ENCODE peak calls at places on chromosome 1, in eight cellular contexts. L is stimulated activated CD8-positive, alpha-beta memory T cell treated with anti-CD3 and anti-CD28 coated beads, Interleukin-15, amount 100 ng/mL, for 24 hours; R is NCI-H146; J is skeletal muscle cell; I is AG09309; F is activated CD8-positive, alpha-beta memory T cell treated with anti-CD3 and anti-CD28 coated beads, Interleukin-2, amount 50 U/mL, for 4 hours; X is ELR; B is NCI-H2107. U is an unnamed sample.

GRCh38 chr1:205430631-205431305 is 8.9 kb upstream of the LEMD1 start:
- DNase-seq in L (peak), R (peak), J (no peak), I (no peak), F (peak), X (peak), B (no peak), U (no peak)

GRCh38 chr1:226424228-226425003 is 16.5 kb upstream of the PARP1 start:
- DNase-seq in L (no peak), R (peak), J (no peak), I (no peak), F (no peak), X (peak), B (peak), U (peak)

GRCh38 chr1:6093611-6094010 is 47.9 kb downstream of the KCNAB2 start:
- DNase-seq in L (no peak), R (no peak), J (no peak), I (no peak), F (no peak), X (no peak), B (no peak), U (no peak)

GRCh38 chr1:70919924-70920323 is 127.7 kb downstream of the PTGER3 start:
- DNase-seq in L (no peak), R (no peak), J (no peak), I (no peak), F (no peak), X (no peak), B (no peak), U (no peak)

GRCh38 chr1:178407662-178408061 is 89.1 kb downstream of the CLEC20A start:
- DNase-seq in L (no peak), R (no peak), J (no peak), I (no peak), F (no peak), X (no peak), B (no peak), U (peak)

GRCh38 chr1:223331929-223332328 is 32.0 kb downstream of the SUSD4 start:
- DNase-seq in L (no peak), R (no peak), J (no peak), I (no peak), F (no peak), X (peak), B (no peak), U (peak)

GRCh38 chr1:200917291-200917817 is 22.7 kb downstream of the INAVA start:
- DNase-seq in L (no peak), R (no peak), J (no peak), I (no peak), F (no peak), X (no peak), B (no peak), U (peak)

GRCh38 chr1:42456010-42456753 is at the start of the genes PPCS and ZMYND12:
- DNase-seq in L (peak), R (peak), J (peak), I (peak), F (peak), X (peak), B (peak), U (peak)

GRCh38 chr1:202987922-202988583 is 19.1 kb upstream of the TMEM183A start:
- DNase-seq in L (no peak), R (no peak), J (no peak), I (no peak), F (no peak), X (no peak), B (no peak), U (no peak)

GRCh38 chr1:57422271-57423134 is 1.4 kb downstream of the DAB1 start:
- DNase-seq in L (no peak), R (no peak), J (no peak), I (no peak), F (no peak), X (no peak), B (no peak), U (peak)

GRCh38 chr1:163535807-163536206 is 214.1 kb downstream of the NUF2 start:
- DNase-seq in L (no peak), R (peak), J (no peak), I (peak), F (no peak), X (peak), B (no peak), U (peak)

GRCh38 chr1:202586018-202586821 is 124.0 kb downstream of the SYT2 start:
- DNase-seq in L (no peak), R (peak), J (peak), I (no peak), F (no peak), X (peak), B (peak), U (no peak)

GRCh38 chr1:19074902-19075721 is 118.6 kb upstream of the IFFO2 start:
- DNase-seq in L (no peak), R (no peak), J (no peak), I (no peak), F (peak), X (no peak), B (no peak), U (no peak)

GRCh38 chr1:215083408-215083961 is 948 bp downstream of the KCNK2 start:
- DNase-seq in L (no peak), R (peak), J (no peak), I (no peak), F (no peak), X (peak), B (no peak), U (peak)

GRCh38 chr1:211833174-211833820 is 2.7 kb upstream of the LPGAT1 start:
- DNase-seq in L (no peak), R (no peak), J (no peak), I (no peak), F (no peak), X (no peak), B (no peak), U (no peak)

U was measured in NCI-H1417.